ENCODE peak calls at places on chromosomes 12 and 14, in seven cellular contexts. T is suprapubic skin, V is pancreas, B is osteoblast, Z is tibial nerve, K is psoas muscle, Y is tibial artery. P is an unnamed sample.

GRCh38 chr12:71194657-71195056 is 36.9 kb upstream of the TSPAN8 start:
- DNase-seq in K (no peak), T (no peak), B (no peak), Y (no peak), V (no peak), Z (no peak), P (no peak)

GRCh38 chr12:269216-269615 is 6.6 kb upstream of the SLC6A13 start:
- DNase-seq in B (no peak), Z (peak; percentile 18), T (no peak), K (no peak), Y (no peak), V (no peak), P (no peak)

GRCh38 chr12:12983420-12984035 is 16.5 kb downstream of the HEBP1 start:
- DNase-seq in T (no peak), K (no peak), Y (no peak), V (no peak), B (no peak), Z (no peak), P (no peak)

GRCh38 chr12:109946505-109946904 is 46.4 kb downstream of the TCHP start:
- DNase-seq in K (no peak), V (peak; percentile 57), Z (no peak), B (no peak), T (no peak), Y (no peak), P (no peak)

GRCh38 chr14:71203306-71203705 is 296.0 kb downstream of the PCNX1 start:
- DNase-seq in V (no peak), T (no peak), Z (no peak), K (no peak), Y (no peak), B (no peak), P (no peak)

GRCh38 chr14:95445676-95446075 is 70.8 kb downstream of the SYNE3 start:
- DNase-seq in K (no peak), T (no peak), B (no peak), Z (no peak), Y (no peak), V (no peak), P (no peak)

GRCh38 chr14:101125313-101125712 is 221.8 kb upstream of the RTL1 start:
- DNase-seq in K (no peak), B (peak; percentile 29), V (no peak), Z (no peak), T (no peak), Y (no peak), P (peak; percentile 16)

GRCh38 chr14:89419973-89420482 is 3.0 kb upstream of the FOXN3 start:
- DNase-seq in V (no peak), B (no peak), Y (no peak), T (peak; percentile 29), K (no peak), Z (no peak), P (no peak)

GRCh38 chr14:77376771-77377501 is at the start of the genes SAMD15 and TMED8:
- DNase-seq in T (peak; percentile 86), Z (peak; percentile 51), B (peak; percentile 98), K (peak; percentile 93), Y (peak; percentile 72), V (peak; percentile 76), P (peak; percentile 83)

GRCh38 chr12:7835766-7836165 is 36.9 kb downstream of the SLC2A14 start:
- DNase-seq in Y (no peak), V (no peak), B (no peak), K (no peak), Z (no peak), T (no peak), P (no peak)

GRCh38 chr12:16454481-16454880 is 107.0 kb downstream of the MGST1 start:
- DNase-seq in T (no peak), B (no peak), K (no peak), Y (no peak), V (no peak), Z (no peak), P (no peak)

GRCh38 chr12:19894049-19894448 is 454.8 kb downstream of the AEBP2 start:
- DNase-seq in K (no peak), Y (no peak), B (no peak), Z (no peak), T (no peak), V (no peak), P (no peak)

GRCh38 chr12:124026755-124027745 is 54.0 kb downstream of the ZNF664 start:
- DNase-seq in Y (no peak), V (no peak), T (no peak), Z (no peak), B (peak; percentile 87), K (no peak), P (no peak)

GRCh38 chr14:36478782-36479181 is 41.2 kb downstream of the NKX2-1 start:
- DNase-seq in Z (no peak), K (no peak), V (no peak), B (no peak), T (no peak), Y (no peak), P (no peak)

GRCh38 chr12:117024961-117025480 is 74.2 kb downstream of the TESC start:
- DNase-seq in B (no peak), T (no peak), Z (no peak), Y (no peak), V (no peak), K (no peak), P (no peak)

GRCh38 chr14:53192023-53192422 is 38.9 kb upstream of the DDHD1 start:
- DNase-seq in Y (no peak), Z (no peak), B (peak; percentile 82), T (no peak), V (no peak), K (no peak), P (no peak)

GRCh38 chr12:12736759-12737676 is 19.9 kb downstream of the CDKN1B start:
- DNase-seq in B (no peak), V (no peak), Z (no peak), K (no peak), T (no peak), Y (peak; percentile 34), P (no peak)

GRCh38 chr12:79659961-79660431 is 30.8 kb downstream of the PAWR start:
- DNase-seq in V (no peak), K (no peak), T (no peak), Z (no peak), Y (no peak), B (no peak), P (no peak)

GRCh38 chr12:102172436-102172835 is 25.2 kb downstream of the PMCH start:
- DNase-seq in Z (no peak), T (no peak), V (no peak), K (no peak), Y (no peak), B (no peak), P (no peak)

GRCh38 chr12:81759215-81759991 is at the start of gene PPFIA2:
- DNase-seq in Z (no peak), T (peak; percentile 63), B (no peak), V (no peak), K (peak; percentile 52), Y (peak; percentile 24), P (no peak)

GRCh38 chr14:23070262-23071129 is 13.2 kb upstream of the CDH24 start:
- DNase-seq in V (no peak), Y (no peak), T (no peak), K (no peak), B (peak; percentile 65), Z (no peak), P (no peak)

GRCh38 chr14:23067847-23068791 is 10.8 kb upstream of the CDH24 start:
- DNase-seq in Z (no peak), T (no peak), Y (no peak), B (peak; percentile 50), K (no peak), V (no peak), P (no peak)

GRCh38 chr14:23066855-23067744 is 9.8 kb upstream of the CDH24 start:
- DNase-seq in B (peak; percentile 17), Z (no peak), T (no peak), V (no peak), Y (no peak), K (no peak), P (no peak)

GRCh38 chr14:23069413-23069806 is 12.1 kb upstream of the CDH24 start:
- DNase-seq in K (no peak), B (peak; percentile 21), T (no peak), Y (no peak), Z (no peak), V (no peak), P (no peak)

DNA sequence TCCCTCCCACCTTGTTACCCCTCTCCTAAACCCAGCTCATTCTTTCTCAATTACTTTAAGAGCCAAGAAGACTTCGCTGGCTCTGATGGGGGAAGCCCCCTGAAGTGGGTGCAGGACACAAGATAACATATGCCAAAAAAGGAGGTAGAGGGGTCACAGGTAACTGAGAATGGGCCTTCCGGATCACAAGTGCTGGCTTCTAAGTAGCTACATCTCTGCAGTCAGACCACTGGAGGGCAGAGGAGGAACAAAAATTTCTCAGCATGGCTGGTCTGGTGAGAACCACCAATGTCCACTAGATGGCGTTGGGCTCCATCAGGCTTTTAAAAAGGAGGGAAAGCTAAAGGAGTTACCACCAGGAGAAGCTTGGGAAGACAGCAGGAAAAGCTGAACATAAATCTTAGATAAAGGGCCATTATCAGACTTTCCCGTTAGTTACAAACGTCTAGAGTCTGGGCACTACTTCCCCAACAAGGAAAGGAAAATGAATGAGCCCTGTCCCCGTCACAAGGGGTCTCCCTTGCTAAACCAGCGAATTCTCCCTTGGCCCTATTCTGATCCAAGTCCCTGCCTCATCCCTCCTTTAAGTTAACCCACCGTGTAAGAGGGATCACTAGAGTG is 11.6 kb upstream of the CDH24 start:
- DNase-seq in K (peak; percentile 79), V (peak; percentile 79), T (no peak), Z (peak; percentile 53), B (peak; percentile 96), Y (peak; percentile 75), P (peak; percentile 85)
- H3K4me1 ChIP-seq in K (peaks cover 39% of the 10 kb centered on the region), V (peaks cover 19% of the 10 kb centered on the region), T (peaks cover 51% of the 10 kb centered on the region), Z (peaks cover 19% of the 10 kb centered on the region), B (peaks cover 35% of the 10 kb centered on the region), Y (peaks cover 36% of the 10 kb centered on the region), P (peaks cover 12% of the 10 kb centered on the region)

DNA sequence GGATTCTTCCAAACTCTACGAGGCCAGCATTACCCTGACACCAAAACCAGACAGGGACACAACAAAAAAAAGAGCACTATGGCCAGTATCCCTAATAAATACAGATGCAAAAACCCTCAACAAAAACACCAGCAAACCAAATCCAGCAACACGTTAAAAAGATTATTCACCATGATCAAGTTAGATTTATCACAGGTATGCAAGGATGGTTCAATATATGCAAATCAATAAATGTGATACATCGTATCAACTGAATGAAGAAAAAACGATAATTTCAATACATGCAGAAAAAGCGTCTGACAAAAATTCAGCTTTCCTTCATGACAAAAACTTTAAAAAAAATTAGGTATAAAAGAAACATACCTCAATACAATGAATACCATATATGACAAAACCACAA is 99.9 kb downstream of the CEP83 start:
- DNase-seq in V (no peak), T (no peak), Z (no peak), Y (no peak), B (no peak), K (no peak), P (no peak)
- H3K9me3 ChIP-seq in V (no peaks in the 10 kb centered on the region), T (peaks cover 15% of the 10 kb centered on the region), Z (peaks cover 12% of the 10 kb centered on the region), Y (peaks cover 25% of the 10 kb centered on the region), B (no peaks in the 10 kb centered on the region), K (peaks cover 18% of the 10 kb centered on the region), P (no peaks in the 10 kb centered on the region)

DNA sequence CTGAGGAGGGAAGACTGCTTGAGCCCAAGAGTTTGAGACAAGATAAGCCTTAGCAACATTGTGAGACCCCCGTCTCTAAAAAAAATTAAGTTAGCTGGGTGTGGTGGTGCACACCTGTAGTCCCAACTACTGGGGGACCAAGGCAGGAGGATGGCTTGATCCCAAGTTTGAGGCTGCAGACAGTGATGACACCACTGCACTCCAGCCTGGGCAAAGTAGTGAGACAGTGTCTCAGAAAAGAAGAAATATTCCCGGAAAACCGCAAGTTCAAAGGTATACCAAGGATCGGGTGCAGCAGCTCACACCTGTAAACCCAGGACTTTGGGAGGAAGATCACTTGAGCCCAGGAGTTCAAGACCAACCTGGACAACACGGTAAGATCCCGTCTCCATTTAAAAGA is 5.8 kb downstream of the PTGES3 start:
- DNase-seq in V (no peak), Y (no peak), Z (no peak), K (no peak), B (no peak), T (no peak), P (no peak)
- H3K4me1 ChIP-seq in V (no peaks in the 10 kb centered on the region), Y (peaks cover 93% of the 10 kb centered on the region), Z (peaks cover 40% of the 10 kb centered on the region), K (peaks cover 72% of the 10 kb centered on the region), B (peaks cover 16% of the 10 kb centered on the region), T (peaks cover 52% of the 10 kb centered on the region), P (peaks cover 6% of the 10 kb centered on the region)

GRCh38 chr12:133225527-133225926 is 10.2 kb downstream of the ANHX start:
- DNase-seq in B (no peak), V (no peak), Y (no peak), K (no peak), T (no peak), Z (no peak), P (no peak)
- H3K9me3 ChIP-seq in B (no peaks in the 10 kb centered on the region), V (no peaks in the 10 kb centered on the region), Y (peaks cover 10% of the 10 kb centered on the region), K (no peaks in the 10 kb centered on the region), T (peaks cover 5% of the 10 kb centered on the region), Z (no peaks in the 10 kb centered on the region), P (peaks cover 41% of the 10 kb centered on the region)

P was measured in lung.